ENCODE peak calls at places on chromosome 10, in nine cellular contexts. Q, Z, M, C, X, U, V, G and O are unnamed samples.

GRCh38 chr10:121468726-121469125 is 129.5 kb downstream of the FGFR2 start:
- DNase-seq in Q (no peak), Z (no peak), M (no peak), C (no peak), X (no peak), U (no peak), V (no peak), G (no peak), O (no peak)

GRCh38 chr10:14820010-14820774 is 17.6 kb downstream of the CDNF start:
- DNase-seq in Q (peak; percentile 70), Z (no peak), M (no peak), C (no peak), X (no peak), U (no peak), V (no peak), G (no peak), O (no peak)

GRCh38 chr10:34666008-34666700 is 148.9 kb downstream of the PARD3 start:
- DNase-seq in Q (peak; percentile 97), Z (no peak), M (no peak), C (no peak), X (no peak), U (no peak), V (peak; percentile 6), G (no peak), O (peak; percentile 32)

GRCh38 chr10:77524300-77524711 is 113.3 kb downstream of the KCNMA1 start:
- DNase-seq in Q (peak; percentile 66), Z (no peak), M (no peak), C (no peak), X (no peak), U (no peak), V (no peak), G (no peak), O (no peak)

GRCh38 chr10:132162590-132163277 is 24.0 kb upstream of the DPYSL4 start:
- DNase-seq in Q (no peak), Z (no peak), M (no peak), C (no peak), X (no peak), U (no peak), V (no peak), G (peak; percentile 48), O (no peak)

GRCh38 chr10:16809074-16809718 is 8.0 kb downstream of the RSU1 start:
- DNase-seq in Q (peak; percentile 68), Z (no peak), M (no peak), C (peak; percentile 74), X (no peak), U (no peak), V (peak; percentile 47), G (no peak), O (no peak)

GRCh38 chr10:58712982-58713381 is 200.3 kb downstream of the BICC1 start:
- DNase-seq in Q (no peak), Z (no peak), M (no peak), C (no peak), X (no peak), U (no peak), V (no peak), G (no peak), O (no peak)

GRCh38 chr10:96850825-96851224 is 18.7 kb downstream of the LCOR start:
- DNase-seq in Q (peak; percentile 95), Z (no peak), M (no peak), C (no peak), X (no peak), U (no peak), V (no peak), G (no peak), O (no peak)

GRCh38 chr10:11403116-11403515 is 208.3 kb downstream of the USP6NL start:
- DNase-seq in Q (no peak), Z (no peak), M (no peak), C (peak; percentile 67), X (no peak), U (no peak), V (no peak), G (no peak), O (no peak)

GRCh38 chr10:113454341-113455061 is 98.4 kb upstream of the HABP2 start:
- DNase-seq in Q (peak; percentile 42), Z (no peak), M (peak; percentile 13), C (peak; percentile 46), X (no peak), U (peak; percentile 38), V (no peak), G (no peak), O (peak; percentile 2)

GRCh38 chr10:26721561-26721960 is 24.1 kb downstream of the PDSS1 start:
- DNase-seq in Q (no peak), Z (no peak), M (no peak), C (peak; percentile 56), X (no peak), U (no peak), V (no peak), G (no peak), O (no peak)

GRCh38 chr10:78301891-78302738 is 268.5 kb downstream of the RPS24 start:
- DNase-seq in Q (no peak), Z (no peak), M (peak; percentile 17), C (no peak), X (no peak), U (no peak), V (no peak), G (no peak), O (no peak)

GRCh38 chr10:72954596-72955569 is at the start of gene PLA2G12B:
- DNase-seq in Q (no peak), Z (peak; percentile 3), M (peak; percentile 3), C (no peak), X (peak; percentile 33), U (no peak), V (peak; percentile 26), G (peak; percentile 62), O (no peak)

GRCh38 chr10:19701427-19702052 is 114.7 kb upstream of the PLXDC2 start:
- DNase-seq in Q (no peak), Z (no peak), M (no peak), C (no peak), X (no peak), U (no peak), V (no peak), G (no peak), O (no peak)

GRCh38 chr10:125038637-125039036 is 96.7 kb downstream of the ZRANB1 start:
- DNase-seq in Q (no peak), Z (peak; percentile 45), M (no peak), C (no peak), X (no peak), U (peak; percentile 48), V (peak; percentile 70), G (no peak), O (no peak)

GRCh38 chr10:110392860-110393732 is 88.4 kb upstream of the SMNDC1 start:
- DNase-seq in Q (peak; percentile 84), Z (no peak), M (no peak), C (no peak), X (no peak), U (peak; percentile 4), V (no peak), G (no peak), O (no peak)

GRCh38 chr10:5659702-5660528 is 6.5 kb downstream of the ASB13 start:
- DNase-seq in Q (peak; percentile 65), Z (no peak), M (no peak), C (peak; percentile 32), X (no peak), U (no peak), V (no peak), G (no peak), O (no peak)

GRCh38 chr10:92405006-92405924 is 114.3 kb downstream of the MARCHF5 start:
- DNase-seq in Q (no peak), Z (no peak), M (no peak), C (no peak), X (no peak), U (no peak), V (no peak), G (no peak), O (peak; percentile 48)

GRCh38 chr10:15313844-15314243 is 57.2 kb downstream of the FAM171A1 start:
- DNase-seq in Q (peak; percentile 62), Z (peak; percentile 73), M (no peak), C (no peak), X (no peak), U (peak; percentile 73), V (peak; percentile 62), G (no peak), O (no peak)

GRCh38 chr10:130561681-130562080 is 425.5 kb downstream of the GLRX3 start:
- DNase-seq in Q (no peak), Z (no peak), M (no peak), C (no peak), X (no peak), U (no peak), V (no peak), G (no peak), O (no peak)

GRCh38 chr10:15163261-15163864 is 5.1 kb downstream of the NMT2 start:
- DNase-seq in Q (no peak), Z (no peak), M (no peak), C (no peak), X (no peak), U (no peak), V (no peak), G (no peak), O (no peak)

GRCh38 chr10:3787001-3787400 is 2.0 kb upstream of the KLF6 start:
- DNase-seq in Q (peak; percentile 29), Z (no peak), M (no peak), C (no peak), X (no peak), U (no peak), V (no peak), G (no peak), O (no peak)

GRCh38 chr10:90179696-90180407 is 478.5 kb downstream of the KIF20B start:
- DNase-seq in Q (peak; percentile 97), Z (no peak), M (no peak), C (no peak), X (no peak), U (no peak), V (no peak), G (no peak), O (no peak)

GRCh38 chr10:21020545-21020944 is 123.4 kb upstream of the NEBL start:
- DNase-seq in Q (no peak), Z (no peak), M (no peak), C (peak; percentile 63), X (no peak), U (no peak), V (no peak), G (no peak), O (no peak)